ENCODE peak calls at places on chromosome 2, in four cellular contexts. I is activated CD4-positive, alpha-beta T cell treated with anti-CD3 and anti-CD28 coated beads for 48 hours; D is hepatocyte; C is amniotic stem cell. S is an unnamed sample.

GRCh38 chr2:162925595-162925994 is 87.0 kb upstream of the KCNH7 start:
- DNase-seq in C (no peak), I (no peak), D (no peak), S (no peak)

GRCh38 chr2:206984206-206984605 is 44.9 kb downstream of the CPO start:
- DNase-seq in I (no peak), D (no peak), C (no peak), S (no peak)

GRCh38 chr2:212484563-212485080 is 54.0 kb downstream of the ERBB4 start:
- DNase-seq in I (no peak), D (no peak), C (no peak), S (no peak)

GRCh38 chr2:239465017-239466001 is 64.5 kb upstream of the HDAC4 start:
- DNase-seq in I (no peak), C (no peak), D (no peak), S (peak)

GRCh38 chr2:45291283-45291682 is 282.0 kb upstream of the SIX2 start:
- DNase-seq in I (no peak), D (no peak), C (no peak), S (no peak)

GRCh38 chr2:233009661-233010060 is 3.4 kb downstream of the NGEF start:
- DNase-seq in I (no peak), D (no peak), C (no peak), S (no peak)

GRCh38 chr2:226483745-226484619 is 315.6 kb downstream of the IRS1 start:
- DNase-seq in C (peak), D (no peak), I (no peak), S (no peak)

GRCh38 chr2:217256261-217256660 is 396.4 kb upstream of the TNP1 start:
- DNase-seq in I (no peak), D (peak), C (no peak), S (no peak)

GRCh38 chr2:181123798-181124217 is 143.4 kb downstream of the UBE2E3 start:
- DNase-seq in C (no peak), D (no peak), I (peak), S (no peak)

GRCh38 chr2:189836644-189837043 is 52.4 kb downstream of the PMS1 start:
- DNase-seq in C (peak), I (no peak), D (no peak), S (no peak)

GRCh38 chr2:28390857-28391563 is 1.6 kb upstream of the FOSL2 start:
- DNase-seq in D (peak), C (peak), I (no peak), S (peak)

S was measured in nucleus accumbens.